ENCODE peak calls at places on chromosome 13, in six cellular contexts. A, O, I, V, G and J are unnamed samples.

GRCh38 chr13:27259831-27260230 is 8.5 kb downstream of the RPL21 start:
- DNase-seq in O (no peak), G (no peak), A (no peak), I (no peak), V (no peak), J (no peak)

GRCh38 chr13:71712988-71713653 is 153.9 kb downstream of the DACH1 start:
- DNase-seq in V (no peak), G (no peak), I (no peak), A (no peak), O (no peak), J (no peak)

GRCh38 chr13:98471895-98472294 is 105.0 kb downstream of the STK24 start:
- DNase-seq in I (no peak), O (no peak), V (no peak), A (no peak), G (peak), J (no peak)

GRCh38 chr13:106566682-106567420 is 1.1 kb downstream of the ARGLU1 start:
- DNase-seq in V (no peak), A (peak), G (peak), O (peak), I (no peak), J (peak)

GRCh38 chr13:93771782-93772181 is 545.2 kb downstream of the GPC6 start:
- DNase-seq in I (no peak), G (no peak), A (peak), V (no peak), O (no peak), J (no peak)

GRCh38 chr13:103948477-103948876 is 882.3 kb upstream of the SLC10A2 start:
- DNase-seq in G (no peak), A (no peak), O (no peak), I (no peak), V (no peak), J (no peak)

GRCh38 chr13:102917019-102917418 is 71.2 kb downstream of the ERCC5 start:
- DNase-seq in V (no peak), O (no peak), G (no peak), A (no peak), I (no peak), J (no peak)

GRCh38 chr13:52846567-52847321 is 1.7 kb downstream of the PCDH8 start:
- DNase-seq in V (no peak), A (peak), I (peak), G (no peak), O (peak), J (no peak)

GRCh38 chr13:30798776-30799625 is 63.7 kb downstream of the ALOX5AP start:
- DNase-seq in O (peak), A (peak), V (no peak), I (no peak), G (no peak), J (peak)

GRCh38 chr13:23322353-23323336 is 110.9 kb downstream of the SACS start:
- DNase-seq in O (no peak), I (no peak), A (peak), V (no peak), G (no peak), J (no peak)

GRCh38 chr13:77349365-77349764 is 22.5 kb upstream of the MYCBP2 start:
- DNase-seq in A (no peak), I (no peak), O (no peak), G (no peak), V (no peak), J (no peak)

GRCh38 chr13:65725001-65725400 is 1505.1 kb downstream of the PCDH9 start:
- DNase-seq in V (no peak), I (no peak), O (no peak), A (peak), G (no peak), J (no peak)

GRCh38 chr13:43132228-43132627 is 108.8 kb downstream of the DNAJC15 start:
- DNase-seq in O (no peak), G (no peak), A (peak), I (no peak), V (peak), J (no peak)

GRCh38 chr13:36297600-36298338 is at the start of gene CCDC169:
- DNase-seq in A (peak), G (peak), I (peak), O (peak), V (no peak), J (peak)

GRCh38 chr13:73778242-73778864 is 355.9 kb downstream of the KLF12 start:
- DNase-seq in I (peak), V (no peak), A (no peak), G (no peak), O (no peak), J (no peak)

GRCh38 chr13:97493471-97493870 is 59.5 kb downstream of the RAP2A start:
- DNase-seq in I (no peak), A (no peak), G (no peak), O (no peak), V (no peak), J (no peak)

GRCh38 chr13:102983496-102983895 is 82.7 kb downstream of the SLC10A2 start:
- DNase-seq in V (no peak), O (no peak), G (no peak), I (no peak), A (no peak), J (no peak)

GRCh38 chr13:22801402-22802003 is 379.3 kb upstream of the SGCG start:
- DNase-seq in G (no peak), I (no peak), A (peak), O (no peak), V (no peak), J (no peak)

GRCh38 chr13:100588350-100589177 is at the start of gene GGACT:
- DNase-seq in A (peak), O (peak), I (peak), G (peak), V (peak), J (peak)

GRCh38 chr13:92681239-92681638 is 545.4 kb upstream of the GPC6 start:
- DNase-seq in I (no peak), A (no peak), V (no peak), O (no peak), G (no peak), J (no peak)

GRCh38 chr13:30807392-30807791 is 72.0 kb downstream of the ALOX5AP start:
- DNase-seq in O (no peak), G (no peak), V (no peak), I (no peak), A (no peak), J (no peak)

GRCh38 chr13:51764184-51765141 is 39.5 kb downstream of the DHRS12 start:
- DNase-seq in A (peak), I (no peak), O (no peak), G (no peak), V (no peak), J (peak)

GRCh38 chr13:26601669-26602068 is 44.2 kb downstream of the WASF3 start:
- DNase-seq in V (no peak), I (no peak), A (peak), O (no peak), G (no peak), J (no peak)

GRCh38 chr13:77692746-77693448 is 4.6 kb upstream of the SLAIN1 start:
- DNase-seq in O (no peak), V (no peak), A (no peak), G (no peak), I (no peak), J (no peak)

GRCh38 chr13:43229506-43229905 is 206.1 kb downstream of the DNAJC15 start:
- DNase-seq in V (no peak), I (no peak), G (no peak), O (no peak), A (peak), J (no peak)

GRCh38 chr13:98307744-98308524 is 130.9 kb upstream of the RNF113B start:
- DNase-seq in A (peak), V (no peak), I (no peak), O (peak), G (no peak), J (no peak)

GRCh38 chr13:32233062-32233461 is 82.1 kb downstream of the ZAR1L start:
- DNase-seq in G (no peak), A (no peak), O (no peak), I (no peak), V (no peak), J (no peak)

GRCh38 chr13:28297341-28297740 is 159.0 kb downstream of the PAN3 start:
- DNase-seq in G (no peak), I (no peak), A (no peak), O (no peak), V (no peak), J (no peak)

GRCh38 chr13:36006347-36006746 is 124.8 kb downstream of the DCLK1 start:
- DNase-seq in I (no peak), G (no peak), V (no peak), O (no peak), A (no peak), J (no peak)

GRCh38 chr13:26979334-26979733 is 192.3 kb downstream of the USP12 start:
- DNase-seq in O (no peak), I (no peak), G (no peak), V (no peak), A (no peak), J (no peak)

GRCh38 chr13:106262886-106263285 is 272.6 kb downstream of the EFNB2 start:
- DNase-seq in V (no peak), G (no peak), O (no peak), I (no peak), A (no peak), J (no peak)

GRCh38 chr13:98869408-98870090 is 108.3 kb downstream of the DOCK9 start:
- DNase-seq in I (no peak), A (no peak), O (peak), V (no peak), G (no peak), J (no peak)

GRCh38 chr13:42539670-42540069 is 34.3 kb upstream of the TNFSF11 start:
- DNase-seq in I (no peak), A (no peak), O (no peak), V (no peak), G (no peak), J (no peak)

GRCh38 chr13:36736119-36736726 is 62.4 kb downstream of the SERTM1 start:
- DNase-seq in I (no peak), G (peak), V (peak), O (no peak), A (peak), J (peak)

GRCh38 chr13:29991343-29991742 is 140.9 kb upstream of the UBL3 start:
- DNase-seq in G (no peak), I (no peak), O (no peak), V (no peak), A (peak), J (no peak)

GRCh38 chr13:75995966-75996365 is 359.8 kb downstream of the LMO7 start:
- DNase-seq in O (no peak), A (no peak), V (no peak), G (no peak), I (no peak), J (no peak)

GRCh38 chr13:111494641-111495040 is 174.2 kb downstream of the TEX29 start:
- DNase-seq in V (no peak), A (no peak), O (no peak), I (no peak), G (peak), J (peak)

GRCh38 chr13:69485991-69486592 is 621.5 kb upstream of the ATXN8OS start:
- DNase-seq in I (no peak), A (no peak), O (no peak), G (no peak), V (no peak), J (no peak)

GRCh38 chr13:71169125-71169524 is 697.9 kb downstream of the DACH1 start:
- DNase-seq in A (no peak), V (no peak), I (no peak), G (no peak), O (no peak), J (no peak)

GRCh38 chr13:41461527-41462124 is 4.3 kb downstream of the RGCC start:
- DNase-seq in I (no peak), G (no peak), A (no peak), V (no peak), O (no peak), J (no peak)
- TF ChIP-seq POLR2A in I (no peak), G (no peak), A (no peak), V (no peak), O (no peak), J (no peak)

DNA sequence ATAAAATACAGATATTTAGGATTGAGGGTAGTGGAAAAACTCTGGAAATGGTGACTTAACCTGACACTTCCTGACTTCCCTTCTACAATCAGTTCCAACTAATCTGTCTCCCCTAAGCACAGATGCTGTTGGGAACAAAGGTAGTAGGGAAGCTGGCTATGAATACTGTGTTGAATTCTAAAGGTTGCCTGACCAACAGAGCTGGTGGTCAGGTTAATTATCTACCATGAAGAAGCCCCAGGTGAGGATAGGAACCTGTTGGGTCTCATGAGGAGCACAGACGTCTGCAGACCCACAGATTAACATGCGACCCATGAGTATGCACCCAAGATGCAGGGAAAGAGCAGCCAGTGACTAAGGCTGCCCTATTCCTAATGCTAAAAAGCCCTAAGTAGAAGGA is 172.3 kb downstream of the DIAPH3 start:
- DNase-seq in I (no peak), O (no peak), A (no peak), G (no peak), V (no peak), J (no peak)
- TF ChIP-seq POLR2A in I (no peak), O (no peak), A (no peak), G (no peak), V (no peak), J (no peak)

GRCh38 chr13:113146750-113147149 is 11.7 kb upstream of the PROZ start:
- DNase-seq in O (no peak), G (no peak), I (no peak), V (no peak), A (no peak), J (no peak)

GRCh38 chr13:113148940-113149503 is 9.4 kb upstream of the PROZ start:
- DNase-seq in O (no peak), I (peak), V (no peak), G (no peak), A (no peak), J (no peak)

GRCh38 chr13:113147206-113147605 is 11.2 kb upstream of the PROZ start:
- DNase-seq in V (no peak), I (no peak), O (no peak), A (no peak), G (no peak), J (no peak)

GRCh38 chr13:113149711-113150544 is 8.5 kb upstream of the PROZ start:
- DNase-seq in I (no peak), A (no peak), O (no peak), G (peak), V (no peak), J (no peak)

GRCh38 chr13:113148407-113148806 is 10.0 kb upstream of the PROZ start:
- DNase-seq in I (no peak), V (no peak), O (no peak), G (no peak), A (no peak), J (no peak)
- TF ChIP-seq POLR2A in I (no peak), V (no peak), O (no peak), G (no peak), A (no peak), J (no peak)

DNA sequence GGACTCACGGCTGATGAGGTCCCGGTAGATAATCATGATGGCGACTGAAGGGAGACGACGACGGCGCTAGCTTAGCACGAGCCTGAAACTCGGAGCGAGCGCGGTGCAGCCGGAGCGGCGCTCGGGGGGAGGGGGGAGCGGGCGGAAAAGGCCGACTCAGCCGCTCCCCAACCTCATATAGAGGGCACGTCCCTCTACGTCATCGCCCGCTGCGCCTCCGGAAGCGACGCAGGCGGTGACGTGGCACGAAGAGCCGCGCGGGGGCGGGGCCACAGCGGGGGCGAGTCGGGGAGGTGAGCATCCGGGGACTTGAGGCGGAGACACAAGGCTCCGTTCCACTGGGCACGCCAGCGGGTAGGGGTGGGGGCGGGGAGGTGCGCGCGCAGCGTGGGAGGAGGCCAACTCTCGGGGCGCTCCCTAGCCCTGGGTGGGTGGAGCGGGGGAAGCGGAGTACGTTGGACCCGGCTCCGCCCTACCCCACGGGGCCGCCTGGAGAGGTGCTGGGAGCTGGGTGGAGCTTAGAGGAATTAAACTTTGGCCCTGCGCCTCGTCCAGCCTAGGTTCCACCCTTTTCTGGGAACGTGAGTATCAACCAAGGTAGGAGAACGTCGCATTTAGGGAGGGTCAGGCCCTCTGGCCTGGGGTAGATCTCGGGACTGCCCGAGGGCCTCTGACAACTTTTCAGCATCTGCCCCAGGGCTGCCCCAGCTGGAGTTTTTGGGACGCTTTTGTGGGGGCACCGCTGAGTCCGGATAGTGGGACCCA is at the start of gene TPT1:
- DNase-seq in G (peak), I (peak), O (peak), A (peak), V (peak), J (peak)
- TF ChIP-seq POLR2A in G (peak), I (peak), O (peak), A (peak), V (peak), J (peak)

GRCh38 chr13:21061077-21061945 is at the start of gene LATS2:
- DNase-seq in G (peak), A (peak), O (peak), I (peak), V (peak), J (peak)
- TF ChIP-seq POLR2A in G (peak), A (peak), O (peak), I (peak), V (peak), J (peak)

GRCh38 chr13:79398169-79398568 is 7.9 kb downstream of the RBM26 start:
- DNase-seq in I (no peak), A (no peak), V (no peak), G (no peak), O (no peak), J (no peak)

GRCh38 chr13:79392882-79393563 is 13.0 kb downstream of the RBM26 start:
- DNase-seq in V (no peak), I (no peak), A (peak), G (no peak), O (no peak), J (no peak)

GRCh38 chr13:79389031-79389430 is 17.0 kb downstream of the RBM26 start:
- DNase-seq in G (no peak), I (no peak), O (no peak), V (no peak), A (no peak), J (no peak)

GRCh38 chr13:79395881-79396280 is 10.2 kb downstream of the RBM26 start:
- DNase-seq in A (no peak), G (no peak), V (no peak), I (no peak), O (no peak), J (no peak)

DNA sequence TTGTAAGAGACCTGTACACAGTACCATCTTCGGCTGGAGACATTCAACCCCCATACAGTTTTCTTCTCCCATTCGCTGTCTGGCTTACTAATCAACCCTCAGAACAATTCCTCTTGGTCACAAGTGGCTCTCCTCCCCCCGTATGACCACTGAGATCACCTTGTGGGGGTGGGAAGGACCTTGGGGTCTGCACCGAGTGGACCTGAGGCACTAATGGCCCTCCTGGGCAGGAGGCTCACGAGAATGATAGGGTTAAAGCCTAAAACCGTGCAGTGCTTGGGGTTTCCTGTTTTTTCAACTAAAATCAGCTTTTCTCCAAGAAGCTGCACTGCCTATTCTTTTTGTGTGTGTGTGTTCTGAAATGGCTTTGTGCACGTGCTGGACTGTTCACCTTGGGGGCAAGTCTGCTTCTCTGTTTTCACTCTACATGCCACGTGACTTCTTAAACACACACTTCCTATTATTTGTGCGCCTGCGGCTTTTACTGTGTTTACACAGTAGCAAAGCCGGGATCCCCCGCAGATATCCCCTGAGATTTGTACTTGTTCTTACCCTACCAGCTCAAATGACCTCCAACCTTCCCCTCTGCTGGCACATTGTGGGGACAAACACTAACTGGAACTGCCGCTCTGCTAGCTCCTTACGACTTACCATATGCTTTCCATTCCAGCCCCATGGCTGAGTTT is 12.3 kb downstream of the RBM26 start:
- DNase-seq in I (no peak), V (no peak), G (no peak), O (no peak), A (no peak), J (no peak)
- TF ChIP-seq POLR2A in I (no peak), V (no peak), G (no peak), O (no peak), A (no peak), J (no peak)

DNA sequence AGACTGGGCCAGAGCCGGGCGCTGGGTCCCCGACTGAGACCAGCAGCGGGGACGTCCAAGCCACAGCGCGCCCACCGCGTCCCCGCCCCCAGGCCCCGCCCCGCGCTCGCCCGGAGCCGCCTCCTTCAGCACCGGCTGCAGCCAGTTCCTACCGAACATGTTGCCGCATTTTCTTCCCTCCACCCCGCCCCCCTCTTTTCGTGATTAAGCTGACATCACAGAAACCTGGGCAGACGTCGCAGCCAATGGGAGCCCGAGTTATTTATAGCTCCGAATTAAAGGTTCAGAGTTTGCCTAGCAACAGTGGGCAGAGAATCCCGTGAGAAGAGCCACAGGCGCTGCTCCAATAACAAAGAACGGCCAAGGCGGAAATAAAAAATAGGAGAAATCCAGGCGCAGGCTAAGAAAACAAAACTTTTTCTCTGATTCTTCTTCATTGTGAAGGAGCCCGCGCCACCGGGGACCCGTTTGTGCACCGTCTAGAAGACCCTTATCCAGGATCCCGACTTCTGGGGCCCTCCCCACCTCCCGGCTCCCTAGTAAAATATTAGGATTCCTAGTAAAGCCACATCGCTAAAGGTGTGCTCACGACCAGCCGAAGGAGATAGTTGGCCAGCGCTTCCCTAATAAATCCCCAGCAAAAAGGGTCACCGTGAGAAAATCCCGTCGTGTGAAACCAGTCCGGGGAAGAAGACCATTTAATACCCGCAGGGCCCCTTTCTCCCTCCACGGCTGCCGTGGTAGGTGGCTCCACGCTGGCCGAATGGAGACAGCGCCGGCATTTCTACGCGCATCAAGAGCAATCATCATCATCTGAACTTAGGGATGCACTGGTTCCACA is 61.7 kb downstream of the SERP2 start:
- DNase-seq in G (peak), V (peak), A (peak), I (peak), O (peak), J (peak)
- TF ChIP-seq POLR2A in G (peak), V (peak), A (peak), I (peak), O (peak), J (peak)